ENCODE peak calls at places on chromosomes 12 and 14, in six cellular contexts. D, O, T, N, I and U are unnamed samples.

GRCh38 chr12:116929885-116930284 is 19.1 kb downstream of the FBXW8 start:
- DNase-seq in I (no peak), T (no peak), D (no peak), O (no peak), N (no peak), U (no peak)

GRCh38 chr14:70448633-70449032 is 3.3 kb upstream of the ADAM21 start:
- DNase-seq in O (no peak), D (peak; percentile 30), N (no peak), T (no peak), I (no peak), U (no peak)

GRCh38 chr14:84937449-84937848 is 592.5 kb upstream of the FLRT2 start:
- DNase-seq in D (no peak), I (no peak), T (no peak), O (no peak), N (no peak), U (no peak)

GRCh38 chr14:85564841-85565527 is 35.0 kb downstream of the FLRT2 start:
- DNase-seq in D (no peak), T (no peak), N (no peak), I (no peak), O (no peak), U (no peak)

GRCh38 chr12:113416091-113416754 is 6.0 kb upstream of the SDSL start:
- DNase-seq in N (peak; percentile 56), T (no peak), I (no peak), D (peak; percentile 23), O (no peak), U (no peak)

GRCh38 chr14:52071675-52072074 is 2.8 kb upstream of the NID2 start:
- DNase-seq in T (no peak), I (no peak), N (no peak), D (peak; percentile 44), O (peak; percentile 64), U (no peak)

GRCh38 chr12:72288436-72288835 is 16.3 kb downstream of the TRHDE start:
- DNase-seq in D (no peak), O (no peak), N (no peak), T (no peak), I (no peak), U (no peak)

GRCh38 chr14:38256358-38256840 is 506 bp upstream of the CLEC14A start:
- DNase-seq in I (no peak), D (no peak), T (no peak), O (no peak), N (peak; percentile 49), U (peak; percentile 4)

GRCh38 chr14:49893309-49894213 is 679 bp downstream of the ARF6 start:
- DNase-seq in I (peak; percentile 52), D (peak; percentile 36), N (peak; percentile 49), O (peak; percentile 22), T (no peak), U (peak; percentile 79)

GRCh38 chr12:11895421-11896064 is 175.2 kb upstream of the BCL2L14 start:
- DNase-seq in I (no peak), N (no peak), D (no peak), T (no peak), O (no peak), U (no peak)

GRCh38 chr12:62123721-62124203 is 136.4 kb upstream of the USP15 start:
- DNase-seq in D (peak; percentile 57), O (peak; percentile 84), N (peak; percentile 28), I (no peak), T (peak; percentile 2), U (no peak)

GRCh38 chr14:39219075-39219499 is 14.6 kb upstream of the MIA2 start:
- DNase-seq in O (no peak), N (no peak), D (peak; percentile 92), T (no peak), I (no peak), U (no peak)

GRCh38 chr12:49615725-49616124 is 7.6 kb upstream of the PRPF40B start:
- DNase-seq in N (no peak), O (no peak), T (no peak), D (peak; percentile 79), I (no peak), U (no peak)

GRCh38 chr14:30375280-30375892 is 183.6 kb upstream of the G2E3 start:
- DNase-seq in T (no peak), I (peak; percentile 47), D (peak; percentile 78), O (peak; percentile 81), N (peak; percentile 59), U (peak; percentile 47)

GRCh38 chr12:107319536-107320030 is 226.2 kb upstream of the CRY1 start:
- DNase-seq in I (no peak), N (no peak), O (no peak), D (no peak), T (no peak), U (peak; percentile 30)

GRCh38 chr12:8837291-8837690 is 14.9 kb downstream of the A2ML1 start:
- DNase-seq in N (no peak), O (no peak), I (no peak), T (no peak), D (no peak), U (no peak)

GRCh38 chr12:4154672-4155225 is 118.8 kb upstream of the CCND2 start:
- DNase-seq in O (no peak), T (no peak), D (no peak), I (no peak), N (no peak), U (no peak)

GRCh38 chr12:1666685-1667162 is 24.1 kb upstream of the ADIPOR2 start:
- DNase-seq in T (no peak), N (no peak), O (no peak), D (no peak), I (no peak), U (no peak)

GRCh38 chr12:81337891-81338290 is 260.0 kb downstream of the ACSS3 start:
- DNase-seq in O (no peak), N (no peak), I (no peak), T (no peak), D (no peak), U (no peak)

GRCh38 chr12:20459920-20460319 is 91.6 kb downstream of the PDE3A start:
- DNase-seq in D (no peak), T (no peak), N (no peak), O (no peak), I (no peak), U (no peak)

GRCh38 chr14:91293281-91293680 is 48.8 kb upstream of the GPR68 start:
- DNase-seq in O (no peak), I (no peak), T (no peak), D (no peak), N (no peak), U (no peak)

GRCh38 chr14:91295851-91296796 is 51.6 kb upstream of the GPR68 start:
- DNase-seq in T (no peak), D (no peak), I (no peak), O (no peak), N (no peak), U (no peak)

GRCh38 chr14:91295276-91295845 is 50.9 kb upstream of the GPR68 start:
- DNase-seq in O (no peak), T (no peak), D (no peak), I (no peak), N (no peak), U (no peak)

GRCh38 chr14:91292476-91292875 is 48.0 kb upstream of the GPR68 start:
- DNase-seq in D (no peak), T (no peak), I (no peak), N (no peak), O (no peak), U (no peak)

DNA sequence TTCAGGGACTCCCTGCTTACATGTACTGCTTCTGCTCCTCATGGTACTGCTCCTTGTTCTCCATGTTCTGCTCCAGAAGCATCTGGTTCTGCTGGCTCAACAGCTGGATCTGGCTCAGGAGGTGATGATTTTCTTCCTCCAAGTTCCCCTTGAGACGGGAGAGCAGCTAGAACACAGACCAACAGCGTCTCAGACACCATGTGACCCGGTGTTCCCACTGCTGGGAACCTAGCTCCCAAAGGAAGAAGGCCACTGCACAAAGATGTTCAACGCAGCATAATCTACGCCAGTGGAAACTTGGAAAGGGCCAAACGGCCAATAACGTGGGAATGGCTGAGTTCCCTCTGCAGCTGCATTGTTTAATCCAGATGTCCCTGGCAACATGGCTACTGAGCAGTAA is 49.6 kb upstream of the GPR68 start:
- DNase-seq in D (no peak), O (no peak), T (no peak), N (no peak), I (peak; percentile 45), U (no peak)
- H3K36me3 ChIP-seq in D (peaks cover 7% of the 10 kb centered on the region), O (peaks cover 15% of the 10 kb centered on the region), T (no peaks in the 10 kb centered on the region), N (no peaks in the 10 kb centered on the region), I (no peaks in the 10 kb centered on the region), U (peaks cover 100% of the 10 kb centered on the region)

GRCh38 chr14:94320243-94320642 is 2.9 kb downstream of the SERPINA6 start:
- DNase-seq in N (no peak), T (no peak), O (peak; percentile 18), I (no peak), D (peak; percentile 6), U (no peak)

GRCh38 chr14:94322648-94323570 is at the start of gene SERPINA6:
- DNase-seq in N (no peak), O (no peak), I (no peak), T (no peak), D (no peak), U (no peak)

GRCh38 chr14:94316692-94317091 is 6.4 kb downstream of the SERPINA6 start:
- DNase-seq in D (no peak), T (no peak), N (no peak), I (no peak), O (no peak), U (no peak)

GRCh38 chr14:94317259-94317658 is 5.9 kb downstream of the SERPINA6 start:
- DNase-seq in I (peak; percentile 31), N (peak; percentile 78), O (no peak), D (no peak), T (no peak), U (no peak)

GRCh38 chr14:94321421-94322271 is 1.5 kb downstream of the SERPINA6 start:
- DNase-seq in O (no peak), D (no peak), N (no peak), I (no peak), T (no peak), U (no peak)
- H3K27ac ChIP-seq in O (no peak overlapping the region), D (no peak overlapping the region), N (no peak overlapping the region), I (no peak overlapping the region), T (no peak overlapping the region), U (no peak overlapping the region)

GRCh38 chr12:52058631-52059324 is 7.5 kb downstream of the NR4A1 start:
- DNase-seq in I (no peak), N (no peak), O (no peak), T (no peak), D (no peak), U (no peak)

GRCh38 chr12:52057958-52058576 is 6.8 kb downstream of the NR4A1 start:
- DNase-seq in N (no peak), D (no peak), T (no peak), I (no peak), O (no peak), U (no peak)

GRCh38 chr12:52055781-52056711 is 4.8 kb downstream of the NR4A1 start:
- DNase-seq in O (no peak), T (no peak), D (no peak), I (no peak), N (no peak), U (no peak)

GRCh38 chr12:52056801-52057613 is 5.8 kb downstream of the NR4A1 start:
- DNase-seq in I (no peak), O (no peak), T (no peak), D (no peak), N (no peak), U (no peak)

GRCh38 chr12:52057614-52057939 is 6.3 kb downstream of the NR4A1 start:
- DNase-seq in I (no peak), O (no peak), T (no peak), D (no peak), N (no peak), U (no peak)
- H3K4me3 ChIP-seq in I (no peak overlapping the region), O (no peak overlapping the region), T (no peak overlapping the region), D (no peak overlapping the region), N (no peak overlapping the region), U (no peak overlapping the region)

GRCh38 chr14:100594625-100594951 is 7.4 kb upstream of the BEGAIN start:
- DNase-seq in O (no peak), D (no peak), N (no peak), T (no peak), I (peak; percentile 4), U (no peak)
- H3K36me3 ChIP-seq in O (no peaks in the 10 kb centered on the region), D (no peaks in the 10 kb centered on the region), N (no peaks in the 10 kb centered on the region), T (no peaks in the 10 kb centered on the region), I (no peaks in the 10 kb centered on the region), U (no peaks in the 10 kb centered on the region)